ENCODE peak calls at places on chromosomes 16 and 17, in six cellular contexts. One of them, this sample, is unnamed.

GRCh38 chr17:61484174-61484573 is 32.0 kb downstream of the TBX4 start:
- DNase-seq in transverse colon: no peak
- DNase-seq in right cardiac atrium: no peak
- DNase-seq in cardiac muscle cell: no peak
- DNase-seq in foreskin fibroblast: no peak
- DNase-seq in IMR-90: no peak
- DNase-seq in this sample: no peak

GRCh38 chr17:980406-981291 is 1.1 kb upstream of the NXN start:
- DNase-seq in transverse colon: peak; percentile 81
- DNase-seq in right cardiac atrium: peak; percentile 87
- DNase-seq in cardiac muscle cell: peak; percentile 89
- DNase-seq in foreskin fibroblast: peak; percentile 72
- DNase-seq in IMR-90: peak; percentile 82
- DNase-seq in this sample: peak; percentile 39

GRCh38 chr17:1539811-1540210 is 22.8 kb downstream of the PITPNA start:
- DNase-seq in transverse colon: no peak
- DNase-seq in right cardiac atrium: no peak
- DNase-seq in cardiac muscle cell: no peak
- DNase-seq in foreskin fibroblast: no peak
- DNase-seq in IMR-90: no peak
- DNase-seq in this sample: no peak

GRCh38 chr16:68605746-68606145 is 39.4 kb upstream of the CDH3 start:
- DNase-seq in transverse colon: no peak
- DNase-seq in right cardiac atrium: no peak
- DNase-seq in cardiac muscle cell: no peak
- DNase-seq in foreskin fibroblast: peak; percentile 3
- DNase-seq in IMR-90: no peak
- DNase-seq in this sample: no peak

GRCh38 chr16:13875614-13876284 is 44.2 kb upstream of the ERCC4 start:
- DNase-seq in transverse colon: no peak
- DNase-seq in right cardiac atrium: no peak
- DNase-seq in cardiac muscle cell: no peak
- DNase-seq in foreskin fibroblast: no peak
- DNase-seq in IMR-90: no peak
- DNase-seq in this sample: no peak

GRCh38 chr17:64216385-64217248 is 46.4 kb downstream of the TEX2 start:
- DNase-seq in transverse colon: peak; percentile 49
- DNase-seq in right cardiac atrium: peak; percentile 72
- DNase-seq in cardiac muscle cell: peak; percentile 72
- DNase-seq in foreskin fibroblast: no peak
- DNase-seq in IMR-90: peak; percentile 32
- DNase-seq in this sample: no peak

GRCh38 chr16:87538594-87538993 is 45.8 kb upstream of the ZCCHC14 start:
- DNase-seq in transverse colon: no peak
- DNase-seq in right cardiac atrium: no peak
- DNase-seq in cardiac muscle cell: peak; percentile 26
- DNase-seq in foreskin fibroblast: no peak
- DNase-seq in IMR-90: peak; percentile 44
- DNase-seq in this sample: no peak

GRCh38 chr17:17206913-17207368 is 808 bp upstream of the PLD6 start:
- DNase-seq in transverse colon: no peak
- DNase-seq in right cardiac atrium: no peak
- DNase-seq in cardiac muscle cell: no peak
- DNase-seq in foreskin fibroblast: peak; percentile 15
- DNase-seq in IMR-90: no peak
- DNase-seq in this sample: no peak

GRCh38 chr17:74267579-74267978 is 6.5 kb upstream of the DNAI2 start:
- DNase-seq in transverse colon: no peak
- DNase-seq in right cardiac atrium: no peak
- DNase-seq in cardiac muscle cell: no peak
- DNase-seq in foreskin fibroblast: no peak
- DNase-seq in IMR-90: no peak
- DNase-seq in this sample: no peak

GRCh38 chr16:84616515-84616914 is 1.4 kb downstream of the COTL1 start:
- DNase-seq in transverse colon: peak; percentile 56
- DNase-seq in right cardiac atrium: no peak
- DNase-seq in cardiac muscle cell: no peak
- DNase-seq in foreskin fibroblast: no peak
- DNase-seq in IMR-90: no peak
- DNase-seq in this sample: no peak
- H3K4me3 ChIP-seq in transverse colon: peak overlapping the region; percentile 94
- H3K4me3 ChIP-seq in right cardiac atrium: peak overlapping the region; percentile 77
- H3K4me3 ChIP-seq in cardiac muscle cell: peak overlapping the region; percentile 89
- H3K4me3 ChIP-seq in foreskin fibroblast: peak overlapping the region; percentile 77
- H3K4me3 ChIP-seq in IMR-90: peak overlapping the region; percentile 90
- H3K4me3 ChIP-seq in this sample: peak overlapping the region; percentile 76

DNA sequence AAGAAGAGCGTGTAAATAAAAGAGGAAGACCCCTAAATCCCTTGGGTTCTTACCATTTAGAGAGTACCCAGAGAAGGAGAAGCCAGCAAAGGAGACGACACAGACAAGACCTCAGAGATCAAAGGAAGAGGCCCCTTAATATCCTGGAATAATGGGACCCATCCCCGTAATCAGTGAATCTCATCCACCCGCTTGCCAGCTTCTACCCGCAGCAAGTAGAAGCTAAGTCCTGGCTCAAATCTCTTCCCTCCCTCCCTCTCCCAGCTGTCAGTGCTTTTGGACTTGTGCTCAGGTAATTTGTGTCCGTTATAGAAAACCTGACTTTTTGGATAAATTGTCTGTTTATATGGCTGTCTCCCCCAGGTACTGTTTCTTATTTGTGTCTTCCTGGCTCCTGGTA is 1.9 kb downstream of the LYRM1 start:
- DNase-seq in transverse colon: no peak
- DNase-seq in right cardiac atrium: no peak
- DNase-seq in cardiac muscle cell: no peak
- DNase-seq in foreskin fibroblast: no peak
- DNase-seq in IMR-90: no peak
- DNase-seq in this sample: no peak
- H3K4me3 ChIP-seq in transverse colon: no peak overlapping the region
- H3K4me3 ChIP-seq in right cardiac atrium: no peak overlapping the region
- H3K4me3 ChIP-seq in cardiac muscle cell: no peak overlapping the region
- H3K4me3 ChIP-seq in foreskin fibroblast: no peak overlapping the region
- H3K4me3 ChIP-seq in IMR-90: no peak overlapping the region
- H3K4me3 ChIP-seq in this sample: no peak overlapping the region

GRCh38 chr17:19361975-19362292 is 589 bp downstream of the B9D1 start:
- DNase-seq in transverse colon: no peak
- DNase-seq in right cardiac atrium: no peak
- DNase-seq in cardiac muscle cell: no peak
- DNase-seq in foreskin fibroblast: no peak
- DNase-seq in IMR-90: no peak
- DNase-seq in this sample: no peak

GRCh38 chr17:19359856-19360255 is 2.7 kb downstream of the B9D1 start:
- DNase-seq in transverse colon: no peak
- DNase-seq in right cardiac atrium: no peak
- DNase-seq in cardiac muscle cell: no peak
- DNase-seq in foreskin fibroblast: no peak
- DNase-seq in IMR-90: no peak
- DNase-seq in this sample: no peak

GRCh38 chr17:19362293-19363113 is at the start of gene B9D1:
- DNase-seq in transverse colon: peak; percentile 96
- DNase-seq in right cardiac atrium: peak; percentile 97
- DNase-seq in cardiac muscle cell: peak; percentile 95
- DNase-seq in foreskin fibroblast: peak; percentile 93
- DNase-seq in IMR-90: peak; percentile 89
- DNase-seq in this sample: peak; percentile 28

GRCh38 chr17:19360772-19361171 is 1.8 kb downstream of the B9D1 start:
- DNase-seq in transverse colon: no peak
- DNase-seq in right cardiac atrium: no peak
- DNase-seq in cardiac muscle cell: no peak
- DNase-seq in foreskin fibroblast: no peak
- DNase-seq in IMR-90: no peak
- DNase-seq in this sample: no peak

GRCh38 chr17:19361326-19361725 is 1.2 kb downstream of the B9D1 start:
- DNase-seq in transverse colon: peak; percentile 10
- DNase-seq in right cardiac atrium: no peak
- DNase-seq in cardiac muscle cell: no peak
- DNase-seq in foreskin fibroblast: no peak
- DNase-seq in IMR-90: no peak
- DNase-seq in this sample: no peak
- H3K4me3 ChIP-seq in transverse colon: no peak overlapping the region
- H3K4me3 ChIP-seq in right cardiac atrium: no peak overlapping the region
- H3K4me3 ChIP-seq in cardiac muscle cell: no peak overlapping the region
- H3K4me3 ChIP-seq in foreskin fibroblast: peak overlapping the region; percentile 86
- H3K4me3 ChIP-seq in IMR-90: no peak overlapping the region
- H3K4me3 ChIP-seq in this sample: no peak overlapping the region

GRCh38 chr16:1466968-1467521 is 7.8 kb downstream of the CLCN7 start:
- DNase-seq in transverse colon: no peak
- DNase-seq in right cardiac atrium: peak; percentile 57
- DNase-seq in cardiac muscle cell: no peak
- DNase-seq in foreskin fibroblast: no peak
- DNase-seq in IMR-90: peak; percentile 4
- DNase-seq in this sample: no peak

GRCh38 chr16:1471569-1472194 is 3.1 kb downstream of the CLCN7 start:
- DNase-seq in transverse colon: no peak
- DNase-seq in right cardiac atrium: peak; percentile 26
- DNase-seq in cardiac muscle cell: no peak
- DNase-seq in foreskin fibroblast: no peak
- DNase-seq in IMR-90: no peak
- DNase-seq in this sample: no peak

GRCh38 chr16:1468456-1468855 is 6.4 kb downstream of the CLCN7 start:
- DNase-seq in transverse colon: no peak
- DNase-seq in right cardiac atrium: peak; percentile 11
- DNase-seq in cardiac muscle cell: no peak
- DNase-seq in foreskin fibroblast: no peak
- DNase-seq in IMR-90: no peak
- DNase-seq in this sample: no peak

GRCh38 chr16:1470543-1471251 is 4.1 kb downstream of the CLCN7 start:
- DNase-seq in transverse colon: peak; percentile 27
- DNase-seq in right cardiac atrium: peak; percentile 56
- DNase-seq in cardiac muscle cell: peak; percentile 68
- DNase-seq in foreskin fibroblast: peak; percentile 44
- DNase-seq in IMR-90: peak; percentile 43
- DNase-seq in this sample: no peak

GRCh38 chr16:1469693-1470201 is 5.1 kb downstream of the CLCN7 start:
- DNase-seq in transverse colon: no peak
- DNase-seq in right cardiac atrium: peak; percentile 45
- DNase-seq in cardiac muscle cell: no peak
- DNase-seq in foreskin fibroblast: no peak
- DNase-seq in IMR-90: no peak
- DNase-seq in this sample: no peak
- H3K4me3 ChIP-seq in transverse colon: no peak overlapping the region
- H3K4me3 ChIP-seq in right cardiac atrium: no peak overlapping the region
- H3K4me3 ChIP-seq in cardiac muscle cell: no peak overlapping the region
- H3K4me3 ChIP-seq in foreskin fibroblast: no peak overlapping the region
- H3K4me3 ChIP-seq in IMR-90: no peak overlapping the region
- H3K4me3 ChIP-seq in this sample: no peak overlapping the region

This sample was measured in SK-N-MC.